ENCODE peak calls at places on chromosomes 7 and 10, in four cellular contexts. Y is thoracic aorta, W is upper lobe of left lung, C is WTC11. Z is an unnamed sample.

GRCh38 chr7:107291434-107291833 is 122.6 kb downstream of the HBP1 start:
- DNase-seq in Y (no peak), W (no peak), C (no peak), Z (no peak)

GRCh38 chr7:69359003-69359555 is 239.2 kb upstream of the AUTS2 start:
- DNase-seq in Y (no peak), W (no peak), C (no peak), Z (peak; percentile 69)

GRCh38 chr7:30062587-30062986 is 34.4 kb downstream of the PLEKHA8 start:
- DNase-seq in Y (no peak), W (no peak), C (no peak), Z (no peak)

GRCh38 chr7:152512711-152513110 is 76.9 kb upstream of the KMT2C start:
- DNase-seq in Y (no peak), W (no peak), C (no peak), Z (no peak)

GRCh38 chr7:40733111-40733510 is 598.3 kb downstream of the SUGCT start:
- DNase-seq in Y (no peak), W (no peak), C (no peak), Z (no peak)

GRCh38 chr10:22321156-22321711 is 335 bp downstream of the BMI1 start:
- DNase-seq in Y (no peak), W (peak; percentile 40), C (peak; percentile 69), Z (peak; percentile 56)

GRCh38 chr7:120680986-120681385 is 177.0 kb downstream of the TSPAN12 start:
- DNase-seq in Y (no peak), W (no peak), C (no peak), Z (no peak)

GRCh38 chr7:80098795-80099194 is 35.8 kb upstream of the GNAI1 start:
- DNase-seq in Y (no peak), W (no peak), C (peak; percentile 11), Z (no peak)

DNA sequence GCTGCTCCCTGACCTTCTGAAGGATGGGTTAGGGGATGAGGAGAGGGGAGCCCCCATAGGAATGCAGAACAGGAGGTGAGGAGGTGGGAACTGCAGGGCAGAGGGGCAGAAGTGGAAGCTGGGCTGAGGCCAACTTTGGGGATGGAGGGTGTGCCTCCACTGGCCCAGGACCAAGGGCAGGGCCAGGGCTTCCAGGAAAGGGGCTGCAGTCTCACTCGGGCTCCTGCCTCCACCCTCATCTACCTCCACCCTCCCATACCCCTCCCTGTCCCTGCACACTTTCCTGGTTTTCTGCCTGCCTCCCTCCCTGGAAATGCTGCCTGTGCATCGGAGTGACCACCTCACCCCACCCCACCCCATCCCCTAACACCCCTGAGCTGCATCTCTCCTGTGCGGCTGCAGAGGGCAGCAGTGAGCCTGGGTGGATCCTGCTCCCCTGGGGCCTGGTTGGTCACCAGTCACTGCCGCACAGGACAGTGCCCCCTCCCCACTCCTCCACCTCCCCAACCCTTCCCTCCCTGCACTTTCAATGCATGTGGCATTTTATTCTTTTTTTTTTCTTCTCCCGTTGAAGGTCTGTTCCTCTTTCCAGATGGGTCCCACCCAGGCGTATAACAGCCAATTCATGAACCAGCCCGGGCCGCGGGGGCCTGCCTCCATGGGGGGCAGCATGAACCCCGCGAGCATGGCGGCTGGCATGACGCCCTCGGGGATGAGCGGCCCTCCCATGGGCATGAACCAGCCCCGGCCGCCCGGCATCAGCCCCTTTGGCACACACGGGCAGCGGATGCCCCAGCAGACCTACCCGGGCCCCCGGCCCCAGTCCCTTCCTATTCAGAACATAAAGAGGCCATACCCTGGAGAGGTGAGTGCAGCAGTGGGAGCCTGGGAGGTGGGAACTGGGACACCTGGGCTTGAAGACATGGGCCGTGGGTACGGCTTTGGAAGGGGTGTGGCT is 54.2 kb upstream of the PPIF start:
- DNase-seq in Y (no peak), W (peak; percentile 55), C (peak; percentile 68), Z (no peak)
- TF ChIP-seq CTCF in Y (no peak), W (peak; percentile 7), C (peak; percentile 53), Z (peak; percentile 10)

DNA sequence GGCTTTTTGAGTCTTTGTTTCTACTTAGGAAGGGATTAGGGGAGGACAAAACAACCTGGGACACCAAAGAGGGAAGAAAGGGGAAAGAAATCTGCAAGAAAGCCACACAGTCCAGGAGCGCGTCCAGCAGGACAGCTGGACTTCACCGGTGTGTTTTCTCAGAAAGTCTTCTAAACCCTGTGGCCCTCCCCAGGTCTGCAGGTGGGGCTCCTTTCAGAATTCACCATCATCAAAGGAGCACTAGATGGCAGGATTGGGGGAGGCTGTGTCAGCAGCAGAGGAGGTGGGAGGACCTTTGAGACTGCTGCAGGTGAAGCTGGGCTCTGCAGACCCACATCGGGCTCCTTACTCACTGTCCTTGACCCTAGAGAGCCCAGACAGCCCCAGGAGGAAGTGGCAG is 13.9 kb upstream of the DRGX start:
- DNase-seq in Y (no peak), W (no peak), C (no peak), Z (no peak)
- TF ChIP-seq CTCF in Y (no peak), W (no peak), C (no peak), Z (no peak)

GRCh38 chr10:93110472-93111146 is 36.9 kb downstream of the CYP26A1 start:
- DNase-seq in Y (no peak), W (no peak), C (no peak), Z (no peak)

GRCh38 chr10:93113042-93113441 is 39.3 kb downstream of the CYP26A1 start:
- DNase-seq in Y (no peak), W (no peak), C (no peak), Z (no peak)

GRCh38 chr10:93121311-93121710 is 47.6 kb downstream of the CYP26A1 start:
- DNase-seq in Y (no peak), W (no peak), C (no peak), Z (no peak)

GRCh38 chr10:93115661-93116383 is 42.1 kb downstream of the CYP26A1 start:
- DNase-seq in Y (peak; percentile 13), W (peak; percentile 60), C (peak; percentile 88), Z (peak; percentile 6)
- TF ChIP-seq CTCF in Y (peak; percentile 40), W (peak; percentile 23), C (peak; percentile 47), Z (peak; percentile 24)

GRCh38 chr10:120850911-120851865 is at the start of gene WDR11:
- DNase-seq in Y (peak; percentile 60), W (peak; percentile 94), C (peak; percentile 91), Z (peak; percentile 87)
- TF ChIP-seq CTCF in Y (no peak), W (no peak), C (no peak), Z (no peak)

GRCh38 chr7:88761779-88762178 is 2.3 kb downstream of the ZNF804B start:
- DNase-seq in Y (no peak), W (no peak), C (no peak), Z (no peak)
- TF ChIP-seq CTCF in Y (no peak), W (no peak), C (no peak), Z (no peak)